ENCODE peak calls at places on chromosomes 2 and 18, in ten cellular contexts. I is aorta; T is hippocampal formation; Z is hepatic stellate cell; U is AG04449; K is stimulated activated CD4-positive, alpha-beta T cell treated with anti-CD3 and anti-CD28 coated beads, Interleukin-15, amount 100 ng/mL, for 1 hour; R is dermis microvascular lymphatic vessel endothelial cell; B is AG09309; Q is EL; O is WERI-Rb-1. F is an unnamed sample.

GRCh38 chr2:144524190-144524957 is 4.5 kb upstream of the ZEB2 start:
- DNase-seq in I (peak), T (no peak), Z (no peak), U (no peak), K (no peak), R (no peak), B (no peak), Q (peak), O (peak), F (peak)

GRCh38 chr2:161662373-161662772 is 38.2 kb downstream of the SLC4A10 start:
- DNase-seq in I (no peak), T (no peak), Z (no peak), U (no peak), K (no peak), R (no peak), B (no peak), Q (no peak), O (no peak), F (no peak)

GRCh38 chr18:48539406-48540328 is 836 bp downstream of the CTIF start:
- DNase-seq in I (peak), T (peak), Z (peak), U (no peak), K (peak), R (no peak), B (no peak), Q (peak), O (peak), F (peak)

GRCh38 chr18:9898792-9899549 is 13.2 kb downstream of the TXNDC2 start:
- DNase-seq in I (no peak), T (no peak), Z (no peak), U (no peak), K (no peak), R (no peak), B (no peak), Q (peak), O (no peak), F (no peak)

GRCh38 chr18:47644896-47645295 is 285.6 kb downstream of the SMAD2 start:
- DNase-seq in I (no peak), T (no peak), Z (no peak), U (no peak), K (no peak), R (no peak), B (no peak), Q (no peak), O (no peak), F (no peak)

GRCh38 chr18:7466190-7466589 is 100.9 kb upstream of the PTPRM start:
- DNase-seq in I (no peak), T (no peak), Z (no peak), U (no peak), K (no peak), R (no peak), B (no peak), Q (no peak), O (no peak), F (no peak)

GRCh38 chr2:222751821-222752719 is 80.6 kb downstream of the MOGAT1 start:
- DNase-seq in I (no peak), T (no peak), Z (no peak), U (no peak), K (no peak), R (no peak), B (no peak), Q (no peak), O (peak), F (no peak)

GRCh38 chr18:50803579-50803978 is 16.2 kb downstream of the MRO start:
- DNase-seq in I (no peak), T (no peak), Z (no peak), U (no peak), K (no peak), R (no peak), B (no peak), Q (no peak), O (no peak), F (no peak)

GRCh38 chr2:42297322-42297936 is 63.6 kb downstream of the COX7A2L start:
- DNase-seq in I (no peak), T (no peak), Z (no peak), U (no peak), K (no peak), R (peak), B (no peak), Q (peak), O (no peak), F (no peak)